ENCODE peak calls at places on chromosomes 3 and 15, in five cellular contexts. Y, M, X, J and E are unnamed samples.

GRCh38 chr3:166263460-166263859 is 426.2 kb upstream of the BCHE start:
- DNase-seq in M (no peak), Y (no peak), J (no peak), X (no peak), E (no peak)

GRCh38 chr15:68782589-68783161 is 38.0 kb downstream of the ANP32A start:
- DNase-seq in X (no peak), J (no peak), Y (no peak), M (no peak), E (no peak)

GRCh38 chr3:15055019-15055557 is 10.0 kb downstream of the MRPS25 start:
- DNase-seq in X (no peak), J (no peak), M (no peak), Y (no peak), E (no peak)

GRCh38 chr3:183328823-183329222 is 75.8 kb downstream of the B3GNT5 start:
- DNase-seq in M (no peak), J (no peak), Y (no peak), X (no peak), E (no peak)

GRCh38 chr15:31098491-31098917 is 3.0 kb downstream of the TRPM1 start:
- DNase-seq in Y (no peak), M (no peak), J (no peak), X (no peak), E (no peak)

GRCh38 chr3:69665026-69665739 is 74.1 kb upstream of the MITF start:
- DNase-seq in Y (peak; percentile 57), M (no peak), X (no peak), J (peak; percentile 11), E (no peak)

GRCh38 chr3:167740961-167741587 is 5.6 kb downstream of the SERPINI1 start:
- DNase-seq in Y (peak; percentile 25), J (peak; percentile 11), M (no peak), X (no peak), E (no peak)

GRCh38 chr15:99408236-99409096 is 157.2 kb downstream of the LRRC28 start:
- DNase-seq in M (no peak), J (peak; percentile 81), X (no peak), Y (no peak), E (peak; percentile 45)

GRCh38 chr15:38930851-38931572 is 366.4 kb upstream of the RASGRP1 start:
- DNase-seq in Y (no peak), J (peak; percentile 27), X (no peak), M (no peak), E (no peak)